ENCODE peak calls at places on chromosomes 3 and 15, in ten cellular contexts. I, V, W, Y, P, T, U, G, J and N are unnamed samples.

GRCh38 chr3:122535964-122536363 is 21.2 kb upstream of the KPNA1 start:
- DNase-seq in I (no peak), V (no peak), W (no peak), Y (no peak), P (no peak), T (no peak), U (no peak), G (no peak), J (no peak), N (no peak)

GRCh38 chr15:85545185-85545584 is 164.8 kb downstream of the AKAP13 start:
- DNase-seq in I (no peak), V (no peak), W (no peak), Y (peak; percentile 33), P (no peak), T (no peak), U (no peak), G (no peak), J (no peak), N (no peak)

GRCh38 chr15:27486036-27486435 is 515.1 kb downstream of the GABRG3 start:
- DNase-seq in I (no peak), V (no peak), W (no peak), Y (no peak), P (peak; percentile 37), T (no peak), U (no peak), G (no peak), J (no peak), N (no peak)

GRCh38 chr3:33202581-33203457 is 15.8 kb downstream of the SUSD5 start:
- DNase-seq in I (no peak), V (no peak), W (peak; percentile 60), Y (no peak), P (no peak), T (no peak), U (no peak), G (no peak), J (no peak), N (no peak)

GRCh38 chr15:43521419-43521818 is 4.0 kb downstream of the MAP1A start:
- DNase-seq in I (no peak), V (no peak), W (no peak), Y (no peak), P (no peak), T (no peak), U (no peak), G (no peak), J (no peak), N (peak; percentile 51)

GRCh38 chr3:161222662-161223061 is 1.6 kb downstream of the NMD3 start:
- DNase-seq in I (no peak), V (no peak), W (no peak), Y (peak; percentile 26), P (no peak), T (no peak), U (no peak), G (no peak), J (no peak), N (no peak)

GRCh38 chr3:29764603-29765254 is 483.9 kb downstream of the RBMS3 start:
- DNase-seq in I (peak; percentile 77), V (no peak), W (no peak), Y (peak; percentile 89), P (no peak), T (peak; percentile 4), U (peak; percentile 13), G (no peak), J (peak; percentile 92), N (no peak)

GRCh38 chr15:69217381-69217780 is 56.9 kb downstream of the GLCE start:
- DNase-seq in I (no peak), V (no peak), W (no peak), Y (no peak), P (no peak), T (no peak), U (peak; percentile 24), G (no peak), J (no peak), N (no peak)

GRCh38 chr3:64111872-64112271 is 88.6 kb upstream of the PSMD6 start:
- DNase-seq in I (no peak), V (no peak), W (no peak), Y (no peak), P (no peak), T (no peak), U (no peak), G (no peak), J (no peak), N (no peak)

GRCh38 chr15:69820819-69821218 is 276.9 kb downstream of the TLE3 start:
- DNase-seq in I (no peak), V (no peak), W (no peak), Y (peak; percentile 21), P (no peak), T (no peak), U (no peak), G (peak; percentile 74), J (peak; percentile 58), N (no peak)

GRCh38 chr3:45746974-45747622 is 49.2 kb downstream of the SLC6A20 start:
- DNase-seq in I (no peak), V (no peak), W (no peak), Y (no peak), P (no peak), T (no peak), U (no peak), G (no peak), J (no peak), N (no peak)

GRCh38 chr15:100667405-100668320 is 65.3 kb downstream of the ASB7 start:
- DNase-seq in I (peak; percentile 44), V (no peak), W (no peak), Y (peak; percentile 84), P (no peak), T (no peak), U (no peak), G (no peak), J (no peak), N (no peak)

GRCh38 chr15:100663550-100664335 is 61.4 kb downstream of the ASB7 start:
- DNase-seq in I (no peak), V (no peak), W (no peak), Y (peak; percentile 15), P (no peak), T (no peak), U (no peak), G (no peak), J (no peak), N (no peak)

GRCh38 chr15:100668321-100668690 is 65.9 kb downstream of the ASB7 start:
- DNase-seq in I (no peak), V (peak; percentile 34), W (no peak), Y (peak; percentile 8), P (no peak), T (no peak), U (no peak), G (no peak), J (no peak), N (no peak)

GRCh38 chr15:100663066-100663465 is 60.7 kb downstream of the ASB7 start:
- DNase-seq in I (peak; percentile 29), V (peak; percentile 21), W (no peak), Y (no peak), P (peak; percentile 68), T (peak; percentile 87), U (no peak), G (peak; percentile 59), J (peak; percentile 65), N (no peak)

GRCh38 chr15:100665570-100665969 is 63.2 kb downstream of the ASB7 start:
- DNase-seq in I (peak; percentile 71), V (peak; percentile 45), W (no peak), Y (peak; percentile 58), P (no peak), T (no peak), U (no peak), G (no peak), J (no peak), N (no peak)
- TF ChIP-seq CTCF in I (no peak), V (no peak), W (no peak), Y (no peak), P (no peak), T (no peak), U (no peak), G (no peak), J (no peak), N (no peak)

GRCh38 chr3:10925436-10926260 is 66.9 kb upstream of the SLC6A1 start:
- DNase-seq in I (no peak), V (peak; percentile 47), W (no peak), Y (no peak), P (no peak), T (no peak), U (no peak), G (no peak), J (no peak), N (no peak)
- TF ChIP-seq CTCF in I (no peak), V (no peak), W (no peak), Y (no peak), P (no peak), T (no peak), U (no peak), G (no peak), J (no peak), N (no peak)

GRCh38 chr3:128847631-128848370 is 31.6 kb upstream of the ACAD9 start:
- DNase-seq in I (no peak), V (no peak), W (no peak), Y (no peak), P (no peak), T (no peak), U (no peak), G (no peak), J (no peak), N (no peak)

GRCh38 chr3:128851601-128852000 is 27.8 kb upstream of the ACAD9 start:
- DNase-seq in I (no peak), V (no peak), W (no peak), Y (no peak), P (no peak), T (no peak), U (no peak), G (no peak), J (no peak), N (no peak)

GRCh38 chr3:128850544-128850943 is 28.9 kb upstream of the ACAD9 start:
- DNase-seq in I (no peak), V (no peak), W (no peak), Y (no peak), P (no peak), T (no peak), U (no peak), G (no peak), J (no peak), N (no peak)

GRCh38 chr3:128846501-128846900 is 32.9 kb upstream of the ACAD9 start:
- DNase-seq in I (no peak), V (no peak), W (peak; percentile 71), Y (no peak), P (no peak), T (no peak), U (no peak), G (no peak), J (no peak), N (no peak)

GRCh38 chr3:128849776-128850542 is 29.5 kb upstream of the ACAD9 start:
- DNase-seq in I (no peak), V (no peak), W (no peak), Y (no peak), P (no peak), T (no peak), U (no peak), G (no peak), J (no peak), N (no peak)
- TF ChIP-seq CTCF in I (no peak), V (no peak), W (no peak), Y (peak; percentile 19), P (no peak), T (no peak), U (no peak), G (no peak), J (no peak), N (peak; percentile 60)

DNA sequence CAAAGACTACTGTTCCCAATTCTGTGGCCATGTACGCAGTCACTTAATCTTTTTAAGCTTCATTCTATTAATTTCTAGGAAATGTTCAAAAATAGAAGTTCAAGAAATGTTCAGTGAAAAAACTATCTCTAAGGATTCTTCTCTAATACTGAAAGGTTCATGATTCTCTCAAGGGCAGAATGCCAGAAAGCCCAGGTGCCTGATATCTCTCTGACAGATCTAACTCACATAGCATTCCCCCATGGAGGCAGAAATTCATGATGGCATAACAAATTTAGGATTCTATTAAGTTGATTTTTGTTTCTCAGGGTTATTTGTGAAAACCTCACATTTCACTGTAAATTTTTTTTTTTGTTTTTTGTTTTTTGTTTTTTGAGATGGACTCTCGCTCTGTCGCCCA is 17.5 kb downstream of the CHRM5 start:
- DNase-seq in I (no peak), V (no peak), W (no peak), Y (peak; percentile 21), P (no peak), T (no peak), U (no peak), G (no peak), J (no peak), N (no peak)
- TF ChIP-seq CTCF in I (no peak), V (no peak), W (no peak), Y (no peak), P (no peak), T (no peak), U (no peak), G (no peak), J (no peak), N (no peak)